ENCODE peak calls at places on chromosomes 11 and 22, in five cellular contexts. D, U, H, Q and L are unnamed samples.

GRCh38 chr11:60951909-60952741 is at the start of gene SLC15A3:
- DNase-seq in Q (peak; percentile 59), H (peak; percentile 49), U (no peak), D (no peak), L (no peak)

GRCh38 chr11:83990160-83990733 is 704.1 kb upstream of the CCDC90B start:
- DNase-seq in H (no peak), Q (peak; percentile 10), U (no peak), D (no peak), L (peak; percentile 7)

GRCh38 chr11:83051760-83052671 is 19.7 kb downstream of the RAB30 start:
- DNase-seq in H (peak; percentile 91), D (peak; percentile 97), U (no peak), Q (peak; percentile 49), L (no peak)

GRCh38 chr11:35735411-35735810 is 72.8 kb downstream of the TRIM44 start:
- DNase-seq in U (no peak), D (no peak), H (peak; percentile 8), Q (no peak), L (no peak)

GRCh38 chr11:122617926-122618325 is 37.6 kb upstream of the UBASH3B start:
- DNase-seq in H (no peak), D (peak; percentile 6), U (no peak), Q (no peak), L (no peak)

GRCh38 chr22:42939451-42939881 is 75.5 kb downstream of the PACSIN2 start:
- DNase-seq in Q (no peak), U (no peak), D (peak; percentile 61), H (no peak), L (no peak)

GRCh38 chr11:104164028-104164520 is at the start of gene PDGFD:
- DNase-seq in U (peak; percentile 47), H (peak; percentile 89), D (peak; percentile 76), Q (peak; percentile 65), L (peak; percentile 73)

GRCh38 chr11:13284776-13285588 is 7.4 kb downstream of the BMAL1 start:
- DNase-seq in D (no peak), H (no peak), Q (no peak), U (no peak), L (no peak)

GRCh38 chr11:2436521-2437031 is 7.7 kb downstream of the TRPM5 start:
- DNase-seq in Q (no peak), H (no peak), D (no peak), U (no peak), L (no peak)

GRCh38 chr11:124837491-124837856 is 27.8 kb upstream of the ROBO3 start:
- DNase-seq in D (peak; percentile 68), U (peak; percentile 30), Q (no peak), H (peak; percentile 90), L (peak; percentile 92)

GRCh38 chr11:61650781-61651571 is 29.2 kb upstream of the DAGLA start:
- DNase-seq in D (no peak), Q (no peak), U (no peak), H (no peak), L (no peak)

GRCh38 chr11:123054301-123055065 is 7.5 kb downstream of the HSPA8 start:
- DNase-seq in U (peak; percentile 55), Q (no peak), D (peak; percentile 74), H (peak; percentile 82), L (peak; percentile 94)

GRCh38 chr11:26191193-26191592 is 140.7 kb upstream of the ANO3 start:
- DNase-seq in H (no peak), Q (no peak), D (no peak), U (no peak), L (no peak)

GRCh38 chr11:73310076-73310475 is 2.0 kb downstream of the ARHGEF17 start:
- DNase-seq in D (no peak), U (no peak), Q (no peak), H (no peak), L (no peak)

GRCh38 chr11:9386086-9386485 is 1.6 kb downstream of the IPO7 start:
- DNase-seq in U (no peak), Q (no peak), H (no peak), D (no peak), L (no peak)

GRCh38 chr11:122093731-122094130 is 22.3 kb downstream of the BLID start:
- DNase-seq in U (no peak), D (no peak), Q (no peak), H (peak; percentile 60), L (no peak)

GRCh38 chr11:68825603-68826002 is 16.1 kb downstream of the CPT1A start:
- DNase-seq in D (peak; percentile 53), U (no peak), Q (no peak), H (no peak), L (no peak)

GRCh38 chr11:6724013-6724412 is 40.9 kb upstream of the MRPL17 start:
- DNase-seq in Q (no peak), U (no peak), H (no peak), D (no peak), L (no peak)

GRCh38 chr22:19275104-19275503 is 16.4 kb downstream of the CLTCL1 start:
- DNase-seq in H (no peak), Q (no peak), U (no peak), D (no peak), L (no peak)

GRCh38 chr11:77065878-77066228 is 918 bp upstream of the CAPN5 start:
- DNase-seq in D (no peak), U (no peak), H (peak; percentile 86), Q (no peak), L (peak; percentile 71)

GRCh38 chr11:65041206-65042035 is at the start of gene SAC3D1:
- DNase-seq in D (peak; percentile 54), U (peak; percentile 55), Q (no peak), H (no peak), L (peak; percentile 81)

GRCh38 chr11:81596709-81597108 is 1137.0 kb downstream of the FAM181B start:
- DNase-seq in Q (no peak), U (no peak), H (no peak), D (no peak), L (peak; percentile 59)

GRCh38 chr11:86932942-86933875 is 22.0 kb downstream of the FZD4 start:
- DNase-seq in U (no peak), Q (no peak), D (no peak), H (no peak), L (no peak)

GRCh38 chr22:49198705-49199084 is 629.0 kb downstream of the BRD1 start:
- DNase-seq in H (no peak), U (no peak), D (no peak), Q (no peak), L (no peak)
- H3K9me3 ChIP-seq in H (no peaks in the 10 kb centered on the region), U (no peaks in the 10 kb centered on the region), D (no peaks in the 10 kb centered on the region), Q (no peaks in the 10 kb centered on the region), L (no peaks in the 10 kb centered on the region)

GRCh38 chr22:48263791-48264351 is 1501.4 kb downstream of the TBC1D22A start:
- DNase-seq in H (no peak), Q (no peak), U (no peak), D (no peak), L (no peak)

GRCh38 chr22:48262596-48263430 is 1500.4 kb downstream of the TBC1D22A start:
- DNase-seq in H (no peak), Q (no peak), U (no peak), D (no peak), L (no peak)

GRCh38 chr22:48261706-48262105 is 1499.3 kb downstream of the TBC1D22A start:
- DNase-seq in U (peak; percentile 10), H (no peak), D (no peak), Q (no peak), L (no peak)

GRCh38 chr22:48264586-48264985 is 1502.1 kb downstream of the TBC1D22A start:
- DNase-seq in Q (no peak), D (no peak), U (no peak), H (no peak), L (no peak)

DNA sequence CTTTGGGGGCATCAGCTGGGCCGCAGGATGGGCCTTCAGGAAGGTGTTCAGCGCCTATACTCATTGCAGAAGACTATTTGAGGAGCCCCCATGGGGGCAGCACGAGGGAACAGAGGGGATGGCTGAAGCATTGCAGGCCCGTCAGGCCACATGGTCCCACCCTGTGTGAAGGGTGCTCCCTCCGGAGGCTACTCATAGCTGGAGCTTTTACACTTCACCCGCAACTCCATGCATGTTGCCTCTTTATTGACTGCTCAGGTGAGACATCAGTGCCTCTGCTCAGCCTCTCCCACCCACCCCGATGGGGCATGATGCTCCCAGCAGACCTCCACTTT is 1500.9 kb downstream of the TBC1D22A start:
- DNase-seq in D (no peak), H (no peak), Q (no peak), U (no peak), L (no peak)
- H3K9me3 ChIP-seq in D (no peaks in the 10 kb centered on the region), H (no peaks in the 10 kb centered on the region), Q (no peaks in the 10 kb centered on the region), U (no peaks in the 10 kb centered on the region), L (no peaks in the 10 kb centered on the region)

GRCh38 chr11:18739684-18740083 is 13.7 kb upstream of the IGSF22 start:
- DNase-seq in H (no peak), D (no peak), Q (no peak), U (no peak), L (no peak)

GRCh38 chr11:18745251-18745650 is 19.3 kb upstream of the IGSF22 start:
- DNase-seq in U (no peak), H (no peak), Q (no peak), D (peak; percentile 20), L (no peak)

GRCh38 chr11:18741783-18742182 is 15.8 kb upstream of the IGSF22 start:
- DNase-seq in Q (no peak), D (no peak), U (no peak), H (no peak), L (no peak)

GRCh38 chr11:18743900-18744514 is 18.0 kb upstream of the IGSF22 start:
- DNase-seq in U (no peak), H (no peak), Q (no peak), D (no peak), L (no peak)

DNA sequence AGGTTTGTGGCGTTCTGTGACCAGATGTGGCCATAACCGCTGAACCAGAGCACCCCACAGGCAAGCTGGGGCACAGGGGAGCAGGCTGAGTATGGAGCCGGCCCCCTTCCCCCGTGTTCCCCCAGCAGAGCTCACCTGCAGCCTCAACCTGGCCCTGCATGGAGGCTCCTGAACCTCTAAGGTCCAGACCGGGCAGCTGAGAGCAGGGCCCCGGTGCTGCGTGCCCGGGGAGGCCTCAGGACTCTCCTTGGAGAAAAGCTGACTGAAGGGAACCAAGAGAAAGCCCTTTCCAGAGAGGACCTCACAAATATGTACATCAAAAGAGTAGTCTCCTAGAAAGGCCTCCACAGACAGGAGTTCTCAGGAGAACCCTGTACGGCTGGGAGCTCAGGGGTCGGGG is 17.4 kb upstream of the IGSF22 start:
- DNase-seq in H (no peak), U (no peak), D (no peak), Q (no peak), L (no peak)
- H3K9me3 ChIP-seq in H (no peaks in the 10 kb centered on the region), U (no peaks in the 10 kb centered on the region), D (no peaks in the 10 kb centered on the region), Q (no peaks in the 10 kb centered on the region), L (no peaks in the 10 kb centered on the region)

DNA sequence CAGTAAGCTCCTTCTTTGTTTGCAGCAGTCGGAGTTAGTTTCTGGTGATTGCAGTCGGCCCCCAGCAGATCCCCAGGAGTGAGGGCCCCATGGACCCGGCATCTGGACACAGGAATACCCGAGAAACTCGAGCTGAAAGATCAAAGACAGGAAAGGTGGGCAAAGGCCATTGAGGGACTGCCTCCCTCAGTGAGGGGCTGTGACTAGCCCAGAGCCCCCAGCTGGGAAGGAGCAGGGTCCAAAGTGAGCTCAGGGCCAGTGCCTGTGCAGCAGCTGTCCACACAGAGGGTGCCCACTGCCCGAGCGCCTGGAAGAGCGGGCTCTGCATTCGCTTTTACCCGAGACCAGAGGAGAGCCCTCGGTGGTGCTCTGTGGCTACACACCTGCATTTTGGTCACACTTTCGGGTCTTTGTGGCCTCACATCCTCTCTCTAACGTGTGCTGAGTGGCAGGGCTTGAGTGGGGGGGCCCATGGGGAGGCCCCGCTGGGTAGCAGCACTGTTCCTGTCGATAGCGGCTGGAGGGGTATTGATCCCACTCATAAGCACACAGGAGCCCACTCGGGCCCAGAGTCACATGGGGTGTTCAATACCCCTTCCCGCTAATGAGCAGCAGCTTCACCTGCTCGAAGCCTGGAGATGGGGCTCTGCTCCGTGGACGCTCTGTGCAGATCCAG is 532.9 kb downstream of the TBC1D22A start:
- DNase-seq in U (no peak), H (no peak), D (no peak), Q (no peak), L (no peak)
- H3K9me3 ChIP-seq in U (no peaks in the 10 kb centered on the region), H (no peaks in the 10 kb centered on the region), D (no peaks in the 10 kb centered on the region), Q (no peaks in the 10 kb centered on the region), L (no peaks in the 10 kb centered on the region)